ENCODE peak calls at places on chromosomes 6 and 20, in four cellular contexts. H is AG09319, C is A673, N is tibial artery. Y is an unnamed sample.

GRCh38 chr20:62326559-62326958 is 23.8 kb downstream of the ADRM1 start:
- DNase-seq in H (no peak), C (no peak), N (no peak), Y (no peak)

GRCh38 chr6:14709900-14710299 is 536.0 kb upstream of the JARID2 start:
- DNase-seq in H (no peak), C (no peak), N (no peak), Y (no peak)

GRCh38 chr6:83708970-83709747 is at the start of gene SNAP91:
- DNase-seq in H (no peak), C (peak), N (no peak), Y (peak)

GRCh38 chr20:24389686-24390085 is 79.7 kb upstream of the SYNDIG1 start:
- DNase-seq in H (no peak), C (no peak), N (peak), Y (no peak)

GRCh38 chr6:131116755-131117360 is 18.4 kb upstream of the AKAP7 start:
- DNase-seq in H (no peak), C (peak), N (no peak), Y (no peak)

GRCh38 chr6:7190791-7191190 is 83.0 kb downstream of the RREB1 start:
- DNase-seq in H (no peak), C (no peak), N (no peak), Y (no peak)

GRCh38 chr20:54524849-54525248 is 49.5 kb downstream of the DOK5 start:
- DNase-seq in H (no peak), C (no peak), N (no peak), Y (no peak)

GRCh38 chr6:140140891-140141290 is 766.4 kb upstream of the CITED2 start:
- DNase-seq in H (no peak), C (no peak), N (no peak), Y (no peak)

GRCh38 chr20:51022803-51023616 is at the start of gene KCNG1:
- DNase-seq in H (peak), C (peak), N (no peak), Y (peak)

GRCh38 chr6:38027685-38028373 is 208.3 kb downstream of the ZFAND3 start:
- DNase-seq in H (no peak), C (peak), N (no peak), Y (no peak)

GRCh38 chr20:63441777-63442493 is 30.5 kb downstream of the KCNQ2 start:
- DNase-seq in H (no peak), C (peak), N (no peak), Y (no peak)
- TF ChIP-seq CTCF in H (peak), C (peak), N (no peak), Y (peak)

GRCh38 chr6:75693534-75693933 is 55.5 kb upstream of the MYO6 start:
- DNase-seq in H (peak), C (peak), N (no peak), Y (no peak)
- TF ChIP-seq CTCF in H (peak), C (no peak), N (no peak), Y (peak)

GRCh38 chr6:2354138-2354491 is 108.7 kb upstream of the GMDS start:
- DNase-seq in H (no peak), C (no peak), N (no peak), Y (no peak)
- TF ChIP-seq CTCF in H (no peak), C (no peak), N (no peak), Y (peak)

GRCh38 chr20:39825524-39825923 is 863.4 kb downstream of the DHX35 start:
- DNase-seq in H (no peak), C (no peak), N (no peak), Y (no peak)

GRCh38 chr20:39822667-39823066 is 860.5 kb downstream of the DHX35 start:
- DNase-seq in H (no peak), C (no peak), N (no peak), Y (no peak)

GRCh38 chr20:39825950-39826349 is 863.1 kb downstream of the MAFB start:
- DNase-seq in H (no peak), C (no peak), N (no peak), Y (no peak)

GRCh38 chr20:39823239-39823638 is 861.1 kb downstream of the DHX35 start:
- DNase-seq in H (peak), C (no peak), N (no peak), Y (no peak)
- TF ChIP-seq CTCF in H (no peak), C (no peak), N (no peak), Y (no peak)

DNA sequence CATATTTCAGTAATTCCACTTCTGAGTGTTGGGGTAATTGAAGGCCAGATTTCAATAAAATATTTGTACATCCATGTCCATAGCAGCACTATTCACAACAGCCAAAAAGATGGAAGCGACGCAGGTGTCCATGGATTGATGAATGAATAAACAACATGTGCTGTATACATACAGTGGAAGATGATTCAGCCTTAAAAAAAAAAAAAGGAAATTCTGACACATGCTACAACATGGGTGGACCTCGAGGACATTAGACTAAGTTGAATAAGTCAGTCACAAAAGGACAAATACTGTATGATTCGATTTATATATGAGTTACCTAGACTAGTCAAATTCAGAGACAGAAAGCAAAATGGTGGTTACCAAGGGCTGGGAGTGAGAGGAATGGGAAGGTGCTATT is 57.2 kb downstream of the TRAM2 start:
- DNase-seq in H (no peak), C (no peak), N (no peak), Y (no peak)
- TF ChIP-seq CTCF in H (no peak), C (no peak), N (no peak), Y (no peak)

DNA sequence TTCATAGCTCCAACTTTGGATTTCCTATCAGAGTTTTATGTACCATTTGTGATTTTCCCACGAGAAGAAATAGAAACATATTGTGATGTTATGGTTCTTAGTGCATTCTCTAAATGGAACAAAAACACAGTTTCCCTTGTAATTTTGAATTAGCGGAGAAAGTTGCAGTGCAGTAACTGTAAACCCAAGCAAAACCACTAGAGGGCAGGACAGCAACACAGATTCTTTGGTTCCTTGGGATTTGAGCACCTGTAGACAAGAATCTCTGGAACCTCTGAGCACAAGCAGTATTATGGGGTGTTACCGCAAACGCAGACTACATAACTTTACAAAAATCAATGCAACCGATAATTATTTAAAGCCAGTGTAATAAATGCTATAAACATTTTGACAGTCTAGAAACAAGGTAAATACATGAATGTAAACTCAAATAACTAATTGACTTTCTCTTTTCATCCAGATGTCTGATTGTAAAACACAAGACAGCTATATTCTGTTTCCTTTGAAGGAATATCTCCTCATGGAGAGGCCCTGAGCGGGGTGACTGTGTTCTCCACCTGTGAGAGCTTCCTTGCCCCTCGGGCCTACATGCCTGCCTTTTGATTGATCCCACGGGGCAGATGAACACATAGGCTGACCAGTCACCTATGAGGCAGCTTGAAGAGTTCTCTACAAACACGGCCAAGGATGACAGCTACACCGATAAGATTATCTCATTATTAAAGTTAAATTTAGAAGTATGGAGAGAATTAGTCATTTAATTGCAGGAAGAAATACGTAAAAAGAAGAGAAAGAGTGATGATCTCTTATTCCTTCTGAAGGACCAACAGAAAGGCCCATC is 67.5 kb upstream of the COL21A1 start:
- DNase-seq in H (no peak), C (peak), N (no peak), Y (no peak)
- TF ChIP-seq CTCF in H (peak), C (peak), N (peak), Y (peak)

GRCh38 chr6:3206339-3207015 is 21.0 kb downstream of the TUBB2B start:
- DNase-seq in H (no peak), C (no peak), N (no peak), Y (no peak)
- TF ChIP-seq CTCF in H (no peak), C (no peak), N (no peak), Y (no peak)

DNA sequence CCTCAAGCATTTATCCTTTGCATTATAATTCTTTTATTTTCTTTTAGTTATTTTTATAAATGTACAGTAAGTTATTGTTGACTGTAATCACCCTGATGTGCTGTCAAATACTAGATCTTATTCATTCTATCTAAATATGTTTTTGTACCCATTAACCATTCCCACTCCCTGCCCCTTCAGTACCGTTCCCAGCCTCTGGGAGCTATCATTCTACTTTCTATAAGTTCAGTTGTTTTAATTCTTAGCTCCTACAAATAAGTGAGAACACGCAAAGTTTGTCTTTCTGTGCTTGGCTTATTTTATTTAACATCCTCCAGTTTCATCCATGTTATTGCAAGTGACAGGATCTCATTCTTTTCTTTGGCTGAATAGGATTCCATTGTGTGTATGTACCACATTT is 12.5 kb upstream of the ERVFRD-1 start:
- DNase-seq in H (no peak), C (no peak), N (no peak), Y (no peak)
- TF ChIP-seq CTCF in H (no peak), C (peak), N (no peak), Y (peak)

GRCh38 chr6:64792534-64792933 is 914.5 kb downstream of the EYS start:
- DNase-seq in H (no peak), C (no peak), N (no peak), Y (no peak)
- TF ChIP-seq CTCF in H (no peak), C (no peak), N (no peak), Y (no peak)